ENCODE peak calls at places on chromosome 22, in four cellular contexts. B is trophoblast cell, T is neuronal stem cell, K is IMR-90. D is an unnamed sample.

GRCh38 chr22:32794449-32795213 is 6.9 kb upstream of the TIMP3 start:
- DNase-seq in B (peak), T (no peak), K (peak), D (peak)

GRCh38 chr22:20033045-20033706 is 12.3 kb downstream of the TANGO2 start:
- DNase-seq in B (no peak), T (no peak), K (no peak), D (no peak)

GRCh38 chr22:23219317-23219716 is 39.0 kb downstream of the BCR start:
- DNase-seq in B (no peak), T (no peak), K (no peak), D (no peak)

GRCh38 chr22:29475550-29475949 is 4.5 kb upstream of the NEFH start:
- DNase-seq in B (no peak), T (no peak), K (no peak), D (no peak)

GRCh38 chr22:26643368-26644100 is 13.9 kb upstream of the MIAT start:
- DNase-seq in B (no peak), T (no peak), K (no peak), D (no peak)

GRCh38 chr22:27107824-27108223 is 450.4 kb downstream of the MIAT start:
- DNase-seq in B (peak), T (no peak), K (peak), D (no peak)

GRCh38 chr22:24432059-24432853 is 4.9 kb downstream of the ADORA2A start:
- DNase-seq in B (no peak), T (no peak), K (peak), D (no peak)

GRCh38 chr22:11598492-11599440 is 3929.2 kb upstream of the OR11H1 start:
- DNase-seq in B (no peak), T (no peak), K (no peak), D (no peak)

GRCh38 chr22:19641254-19641982 is 72.9 kb upstream of the SEPTIN5 start:
- DNase-seq in B (peak), T (peak), K (no peak), D (peak)

GRCh38 chr22:41919357-41920224 is 4.7 kb upstream of the SHISA8 start:
- DNase-seq in B (peak), T (no peak), K (peak), D (peak)

GRCh38 chr22:19396561-19396933 is 35.0 kb downstream of the HIRA start:
- DNase-seq in B (no peak), T (no peak), K (no peak), D (no peak)

GRCh38 chr22:23075050-23075449 is 4.7 kb downstream of the GNAZ start:
- DNase-seq in B (no peak), T (no peak), K (no peak), D (no peak)

GRCh38 chr22:20803696-20804324 is 29.9 kb downstream of the SERPIND1 start:
- DNase-seq in B (peak), T (peak), K (peak), D (peak)

GRCh38 chr22:23606204-23607131 is 25.7 kb downstream of the DRICH1 start:
- DNase-seq in B (no peak), T (no peak), K (no peak), D (no peak)

GRCh38 chr22:38649841-38650522 is 6.2 kb downstream of the FAM227A start:
- DNase-seq in B (peak), T (no peak), K (no peak), D (no peak)

GRCh38 chr22:21698430-21699329 is 32.9 kb downstream of the PPIL2 start:
- DNase-seq in B (no peak), T (no peak), K (no peak), D (peak)

GRCh38 chr22:27518583-27519437 is 282.7 kb downstream of the MN1 start:
- DNase-seq in B (peak), T (no peak), K (peak), D (no peak)

GRCh38 chr22:42275970-42276369 is 5.5 kb upstream of the TCF20 start:
- DNase-seq in B (no peak), T (peak), K (no peak), D (no peak)

GRCh38 chr22:39317756-39318506 is 1.5 kb downstream of the RPL3 start:
- DNase-seq in B (peak), T (no peak), K (peak), D (no peak)

GRCh38 chr22:47289316-47289985 is 527.0 kb downstream of the TBC1D22A start:
- DNase-seq in B (no peak), T (no peak), K (no peak), D (no peak)

GRCh38 chr22:23079814-23080521 is 9.6 kb downstream of the GNAZ start:
- DNase-seq in B (no peak), T (no peak), K (no peak), D (no peak)

GRCh38 chr22:27420817-27421361 is 380.7 kb downstream of the MN1 start:
- DNase-seq in B (peak), T (no peak), K (peak), D (no peak)

GRCh38 chr22:24284747-24285203 is 14.1 kb downstream of the SPECC1L start:
- DNase-seq in B (peak), T (no peak), K (peak), D (no peak)

GRCh38 chr22:47498969-47499368 is 736.5 kb downstream of the TBC1D22A start:
- DNase-seq in B (no peak), T (no peak), K (no peak), D (no peak)

GRCh38 chr22:19565921-19566598 is 41.9 kb upstream of the CLDN5 start:
- DNase-seq in B (no peak), T (no peak), K (no peak), D (no peak)

GRCh38 chr22:30382340-30382739 is 4.9 kb downstream of the RNF215 start:
- DNase-seq in B (no peak), T (no peak), K (no peak), D (no peak)

GRCh38 chr22:45125198-45125597 is 38.5 kb upstream of the NUP50 start:
- DNase-seq in B (peak), T (no peak), K (peak), D (no peak)
- H3K4me2 ChIP-seq in B (no peak), T (no peak), K (peak), D (no peak)

GRCh38 chr22:49031746-49032330 is 795.8 kb downstream of the BRD1 start:
- DNase-seq in B (no peak), T (no peak), K (no peak), D (no peak)
- H3K27ac ChIP-seq in B (no peak), T (no peak), K (no peak), D (no peak)

GRCh38 chr22:35445933-35446332 is 46.0 kb downstream of the MCM5 start:
- DNase-seq in B (peak), T (no peak), K (no peak), D (no peak)
- H4K91ac ChIP-seq in B (no peak), T (no peak), K (peak), D (no peak)

GRCh38 chr22:37254867-37255233 is 10.8 kb upstream of the RAC2 start:
- DNase-seq in B (no peak), T (no peak), K (peak), D (no peak)

GRCh38 chr22:37258005-37258790 is 14.1 kb upstream of the RAC2 start:
- DNase-seq in B (no peak), T (no peak), K (peak), D (peak)

GRCh38 chr22:37255558-37256006 is 11.5 kb upstream of the RAC2 start:
- DNase-seq in B (no peak), T (no peak), K (no peak), D (no peak)

GRCh38 chr22:37254206-37254866 is 10.3 kb upstream of the RAC2 start:
- DNase-seq in B (no peak), T (no peak), K (peak), D (no peak)

GRCh38 chr22:37256075-37256726 is 12.1 kb upstream of the RAC2 start:
- DNase-seq in B (no peak), T (no peak), K (no peak), D (peak)
- H3K4me2 ChIP-seq in B (no peak), T (no peak), K (no peak), D (no peak)

D was measured in H9.